ENCODE peak calls at places on chromosomes 2 and 18, in eight cellular contexts. B is amygdala; X is aorta; M is epithelial cell of esophagus; D is KBM-7; L is psoas muscle; J is endothelial cell of umbilical vein; W is CD8-positive, alpha-beta memory T cell. U is an unnamed sample.

GRCh38 chr2:106843910-106844250 is 42.1 kb downstream of the ST6GAL2 start:
- DNase-seq in B (no peak), J (no peak), D (no peak), X (no peak), M (no peak), L (no peak), W (no peak), U (no peak)

GRCh38 chr2:48715956-48716355 is 39.6 kb downstream of the LHCGR start:
- DNase-seq in J (no peak), B (no peak), L (no peak), M (no peak), W (no peak), D (no peak), X (no peak), U (no peak)

GRCh38 chr2:152929628-152930027 is 211.2 kb downstream of the ARL6IP6 start:
- DNase-seq in W (no peak), D (no peak), L (no peak), B (no peak), X (no peak), M (no peak), J (no peak), U (no peak)

GRCh38 chr2:3617198-3617890 is 22.4 kb downstream of the COLEC11 start:
- DNase-seq in W (no peak), M (no peak), J (no peak), L (no peak), X (peak; percentile 39), B (no peak), D (no peak), U (peak; percentile 23)

GRCh38 chr18:9731380-9731779 is 23.3 kb downstream of the RAB31 start:
- DNase-seq in B (no peak), J (no peak), W (no peak), X (no peak), D (no peak), L (no peak), M (peak; percentile 95), U (no peak)

GRCh38 chr2:229815858-229816257 is 101.5 kb upstream of the DNER start:
- DNase-seq in M (peak; percentile 52), B (no peak), J (peak; percentile 38), L (no peak), W (no peak), D (no peak), X (no peak), U (no peak)

GRCh38 chr2:158733430-158733755 is 61.7 kb upstream of the DAPL1 start:
- DNase-seq in W (no peak), B (no peak), X (no peak), M (peak; percentile 71), D (no peak), L (no peak), J (no peak), U (no peak)

GRCh38 chr18:79845164-79845563 is 47.4 kb downstream of the KCNG2 start:
- DNase-seq in D (no peak), B (no peak), L (no peak), M (no peak), W (no peak), J (no peak), X (no peak), U (no peak)

GRCh38 chr2:170222298-170222697 is 44.4 kb downstream of the MYO3B start:
- DNase-seq in D (no peak), W (no peak), M (no peak), B (no peak), X (no peak), J (no peak), L (no peak), U (no peak)

GRCh38 chr18:34651586-34652369 is 58.3 kb upstream of the DTNA start:
- DNase-seq in M (no peak), W (no peak), J (no peak), D (peak; percentile 3), B (no peak), X (no peak), L (no peak), U (no peak)

GRCh38 chr18:45267622-45268021 is 347.7 kb upstream of the SLC14A2 start:
- DNase-seq in L (no peak), B (no peak), W (no peak), X (no peak), J (no peak), M (no peak), D (no peak), U (no peak)

GRCh38 chr2:196415384-196415783 is 224.1 kb upstream of the CCDC150 start:
- DNase-seq in X (no peak), D (no peak), M (no peak), J (no peak), W (no peak), B (no peak), L (no peak), U (no peak)